ENCODE peak calls at places on chromosome 2, in nine cellular contexts. B is SK-N-SH, P is breast epithelium, Q is prostate gland, D is right lobe of liver, V is left ventricle myocardium inferior, C is A549, Y is heart right ventricle, M is heart left ventricle. O is an unnamed sample.
A peak's percentile ranks its signal among the peaks of the same experiment; 100 is the strongest.

GRCh38 chr2:33975498-33975897 is 376.4 kb upstream of the FAM98A start:
- DNase-seq in V (no peak), P (no peak), Y (no peak), Q (no peak), M (no peak), B (no peak), D (no peak), C (no peak), O (no peak)

GRCh38 chr2:232574674-232575403 is 24.4 kb downstream of the EIF4E2 start:
- DNase-seq in P (no peak), M (no peak), Y (no peak), Q (no peak), B (no peak), C (no peak), D (no peak), V (no peak), O (peak; percentile 20)

GRCh38 chr2:50773533-50773932 is 258.4 kb downstream of the NRXN1 start:
- DNase-seq in Y (no peak), M (no peak), B (no peak), P (no peak), C (no peak), Q (no peak), D (peak; percentile 73), V (no peak), O (peak; percentile 7)

GRCh38 chr2:27308359-27308875 is at the start of gene UCN:
- DNase-seq in M (peak; percentile 48), B (peak; percentile 82), V (no peak), C (no peak), D (no peak), P (peak; percentile 57), Q (no peak), Y (peak; percentile 59), O (peak; percentile 81)

GRCh38 chr2:46298522-46299351 is 1.5 kb downstream of the EPAS1 start:
- DNase-seq in B (peak; percentile 88), P (peak; percentile 59), V (peak; percentile 73), Q (no peak), C (peak; percentile 72), D (peak; percentile 93), Y (peak; percentile 77), M (peak; percentile 78), O (peak; percentile 60)

GRCh38 chr2:68225119-68225632 is 27.2 kb downstream of the PPP3R1 start:
- DNase-seq in C (peak; percentile 23), V (no peak), D (no peak), B (peak; percentile 24), M (peak; percentile 20), Y (no peak), Q (no peak), P (no peak), O (peak; percentile 48)

GRCh38 chr2:11068856-11069526 is 86.3 kb upstream of the SLC66A3 start:
- DNase-seq in V (no peak), M (no peak), B (no peak), Y (no peak), Q (no peak), P (no peak), D (no peak), C (no peak), O (no peak)

GRCh38 chr2:238821391-238821790 is 26.5 kb upstream of the TWIST2 start:
- DNase-seq in Y (no peak), Q (no peak), D (no peak), M (peak; percentile 2), C (no peak), P (no peak), V (no peak), B (no peak), O (no peak)

GRCh38 chr2:188132385-188132784 is 159.3 kb upstream of the GULP1 start:
- DNase-seq in D (peak; percentile 69), C (no peak), Q (peak; percentile 4), B (no peak), V (peak; percentile 49), M (peak; percentile 43), P (no peak), Y (peak; percentile 47), O (peak; percentile 10)

GRCh38 chr2:7915302-7916200 is 766.3 kb upstream of the ID2 start:
- DNase-seq in D (no peak), V (no peak), Q (no peak), P (no peak), M (no peak), Y (no peak), B (no peak), C (no peak), O (peak; percentile 13)

GRCh38 chr2:212264227-212264626 is 274.4 kb downstream of the ERBB4 start:
- DNase-seq in P (no peak), Y (no peak), Q (no peak), M (no peak), C (no peak), B (no peak), V (no peak), D (no peak), O (no peak)

GRCh38 chr2:236282406-236282805 is 18.2 kb upstream of the ASB18 start:
- DNase-seq in V (no peak), C (no peak), B (no peak), D (no peak), Y (no peak), M (no peak), P (no peak), Q (no peak), O (no peak)

GRCh38 chr2:111703759-111704158 is 180.2 kb downstream of the ANAPC1 start:
- DNase-seq in C (no peak), P (no peak), B (no peak), Q (no peak), D (peak; percentile 18), V (no peak), M (no peak), Y (no peak), O (no peak)

GRCh38 chr2:80149991-80150390 is 154.6 kb downstream of the LRRTM1 start:
- DNase-seq in V (no peak), C (no peak), D (no peak), M (no peak), P (no peak), B (no peak), Y (no peak), Q (no peak), O (no peak)

GRCh38 chr2:161990741-161991140 is 83.3 kb downstream of the DPP4 start:
- DNase-seq in P (no peak), Y (no peak), B (no peak), C (no peak), D (no peak), V (no peak), Q (no peak), M (no peak), O (peak; percentile 28)

GRCh38 chr2:73386342-73386868 is 769 bp downstream of the ALMS1 start:
- DNase-seq in V (no peak), B (no peak), Y (no peak), Q (no peak), D (no peak), P (no peak), M (no peak), C (no peak), O (no peak)
- TF ChIP-seq CTCF in V (no peak), B (no peak), Y (no peak), Q (no peak), D (no peak), P (no peak), M (no peak), C (no peak), O (no peak)

GRCh38 chr2:37800176-37800835 is 124.8 kb upstream of the RMDN2 start:
- DNase-seq in Q (no peak), P (no peak), Y (no peak), B (no peak), D (no peak), C (no peak), M (no peak), V (no peak), O (no peak)

GRCh38 chr2:37796481-37796880 is 125.0 kb upstream of the CDC42EP3 start:
- DNase-seq in P (no peak), B (no peak), C (no peak), D (no peak), V (no peak), Y (no peak), Q (no peak), M (no peak), O (no peak)

GRCh38 chr2:37797081-37797480 is 125.6 kb upstream of the CDC42EP3 start:
- DNase-seq in M (no peak), D (no peak), P (no peak), Y (no peak), C (no peak), V (no peak), Q (no peak), B (no peak), O (no peak)

GRCh38 chr2:37795938-37796337 is 124.5 kb upstream of the CDC42EP3 start:
- DNase-seq in P (no peak), Y (no peak), Q (no peak), B (no peak), C (no peak), V (no peak), D (no peak), M (no peak), O (no peak)

GRCh38 chr2:37798315-37799005 is 126.6 kb upstream of the RMDN2 start:
- DNase-seq in P (no peak), C (no peak), Q (no peak), B (no peak), V (no peak), D (no peak), M (no peak), Y (no peak), O (no peak)
- H3K4me1 ChIP-seq in P (no peaks in the 10 kb centered on the region), C (peaks cover 47% of the 10 kb centered on the region), Q (peaks cover 3% of the 10 kb centered on the region), B (peaks cover 28% of the 10 kb centered on the region), V (peaks cover 23% of the 10 kb centered on the region), D (no peaks in the 10 kb centered on the region), M (peaks cover 5% of the 10 kb centered on the region), Y (peaks cover 30% of the 10 kb centered on the region), O (peaks cover 35% of the 10 kb centered on the region)

GRCh38 chr2:12717191-12717987 is 653 bp downstream of the TRIB2 start:
- DNase-seq in P (no peak), Q (peak; percentile 54), B (peak; percentile 85), M (peak; percentile 69), V (peak; percentile 70), D (peak; percentile 83), C (peak; percentile 40), Y (peak; percentile 53), O (peak; percentile 70)
- TF ChIP-seq CTCF in P (no peak), Q (no peak), B (peak; percentile 75), M (peak; percentile 44), V (peak; percentile 59), D (peak; percentile 21), C (peak; percentile 50), Y (peak; percentile 45), O (peak; percentile 67)

GRCh38 chr2:179266271-179266670 is 1.6 kb upstream of the SESTD1 start:
- DNase-seq in V (no peak), P (no peak), M (no peak), D (no peak), Q (no peak), C (no peak), Y (no peak), B (no peak), O (no peak)

GRCh38 chr2:179263015-179263414 is 1.6 kb downstream of the SESTD1 start:
- DNase-seq in P (no peak), D (no peak), M (no peak), Y (no peak), Q (no peak), C (no peak), B (no peak), V (no peak), O (no peak)

GRCh38 chr2:179264238-179265081 is at the start of gene SESTD1:
- DNase-seq in C (peak; percentile 47), D (peak; percentile 81), Y (peak; percentile 71), B (peak; percentile 91), V (peak; percentile 77), Q (peak; percentile 28), M (peak; percentile 80), P (peak; percentile 73), O (peak; percentile 80)

GRCh38 chr2:179263460-179264237 is 983 bp downstream of the SESTD1 start:
- DNase-seq in Q (no peak), D (peak; percentile 69), M (peak; percentile 48), C (peak; percentile 28), Y (peak; percentile 41), P (peak; percentile 59), V (peak; percentile 39), B (peak; percentile 75), O (peak; percentile 64)

GRCh38 chr2:179265082-179265575 is 497 bp upstream of the SESTD1 start:
- DNase-seq in C (no peak), Y (no peak), P (no peak), Q (no peak), V (no peak), D (no peak), B (no peak), M (no peak), O (no peak)
- H3K4me1 ChIP-seq in C (peaks cover 40% of the 10 kb centered on the region), Y (peaks cover 33% of the 10 kb centered on the region), P (no peaks in the 10 kb centered on the region), Q (no peaks in the 10 kb centered on the region), V (peaks cover 36% of the 10 kb centered on the region), D (no peaks in the 10 kb centered on the region), B (peaks cover 10% of the 10 kb centered on the region), M (no peaks in the 10 kb centered on the region), O (peaks cover 6% of the 10 kb centered on the region)